ENCODE peak calls at places on chromosomes 11 and 22, in ten cellular contexts. L is A549; Z is sigmoid colon; O is CD8-positive, alpha-beta memory T cell; D is gastrocnemius medialis; H is GM23338; N is cardiac muscle cell; W is GM12865; M is fibroblast of the aortic adventitia; U is stomach. V is an unnamed sample.

GRCh38 chr11:115758011-115758410 is 253.8 kb upstream of the CADM1 start:
- DNase-seq in H (no peak), L (no peak), W (no peak), O (no peak), N (no peak), Z (no peak), D (no peak), M (no peak), U (no peak), V (no peak)

GRCh38 chr11:9600651-9601040 is 27.2 kb downstream of the WEE1 start:
- DNase-seq in L (no peak), O (no peak), H (no peak), D (no peak), U (no peak), M (no peak), N (no peak), Z (no peak), W (peak), V (no peak)

GRCh38 chr11:2085251-2086066 is 53.7 kb downstream of the IGF2 start:
- DNase-seq in M (no peak), H (no peak), D (no peak), N (no peak), L (no peak), O (peak), W (no peak), U (peak), Z (peak), V (no peak)

GRCh38 chr11:108221401-108221800 is 1.0 kb downstream of the NPAT start:
- DNase-seq in W (no peak), D (no peak), U (no peak), N (no peak), M (peak), H (peak), O (no peak), L (no peak), Z (no peak), V (no peak)

GRCh38 chr22:49934891-49935557 is 16.6 kb downstream of the CRELD2 start:
- DNase-seq in L (no peak), W (peak), Z (peak), M (peak), O (peak), U (peak), D (peak), H (peak), N (peak), V (peak)

GRCh38 chr11:28176231-28176853 is 68.2 kb downstream of the METTL15 start:
- DNase-seq in N (no peak), D (no peak), H (no peak), U (no peak), L (no peak), O (no peak), Z (no peak), W (no peak), M (peak), V (no peak)

GRCh38 chr22:20215742-20216141 is 52.4 kb downstream of the RTN4R start:
- DNase-seq in O (no peak), D (no peak), U (no peak), Z (no peak), N (no peak), W (no peak), M (no peak), H (no peak), L (no peak), V (no peak)

GRCh38 chr11:123137496-123138270 is 57.4 kb downstream of the CLMP start:
- DNase-seq in Z (peak), M (peak), O (no peak), W (peak), D (peak), N (peak), L (no peak), U (peak), H (peak), V (peak)

GRCh38 chr22:31586137-31586920 is 75.7 kb downstream of the PISD start:
- DNase-seq in L (no peak), D (peak), M (peak), W (no peak), Z (no peak), N (no peak), O (no peak), U (no peak), H (no peak), V (no peak)

GRCh38 chr11:47005441-47005840 is 68.9 kb downstream of the CSTPP1 start:
- DNase-seq in U (no peak), H (no peak), Z (no peak), L (no peak), D (no peak), N (no peak), O (no peak), W (no peak), M (no peak), V (no peak)

GRCh38 chr11:59754494-59754858 is 700 bp upstream of the STX3 start:
- DNase-seq in N (peak), U (no peak), D (peak), M (no peak), W (peak), H (peak), O (no peak), L (no peak), Z (no peak), V (peak)

GRCh38 chr22:41772645-41773044 is 27.8 kb upstream of the CCDC134 start:
- DNase-seq in O (no peak), W (no peak), M (no peak), L (peak), N (no peak), D (no peak), H (no peak), U (no peak), Z (no peak), V (no peak)

GRCh38 chr11:19594326-19594725 is 118.3 kb upstream of the NAV2 start:
- DNase-seq in W (no peak), Z (no peak), H (no peak), M (no peak), D (no peak), U (no peak), O (no peak), L (no peak), N (no peak), V (no peak)

GRCh38 chr11:12768731-12769673 is 94.8 kb downstream of the TEAD1 start:
- DNase-seq in M (no peak), O (no peak), U (no peak), H (no peak), D (peak), L (no peak), W (peak), N (no peak), Z (no peak), V (no peak)

GRCh38 chr22:37371491-37371890 is 55.8 kb downstream of the ELFN2 start:
- DNase-seq in W (no peak), H (no peak), O (no peak), U (no peak), N (no peak), D (no peak), M (no peak), L (no peak), Z (no peak), V (no peak)

GRCh38 chr11:129248618-129249017 is 56.5 kb upstream of the ARHGAP32 start:
- DNase-seq in L (peak), O (no peak), M (peak), D (no peak), H (no peak), W (no peak), Z (no peak), N (no peak), U (no peak), V (no peak)

GRCh38 chr11:125457814-125458343 is 38.2 kb downstream of the FEZ1 start:
- DNase-seq in H (peak), Z (peak), L (no peak), M (peak), O (no peak), U (no peak), N (peak), D (peak), W (no peak), V (peak)

GRCh38 chr11:83191491-83191890 is 2.0 kb upstream of the ANKRD42 start:
- DNase-seq in D (no peak), W (no peak), O (no peak), N (no peak), U (no peak), L (no peak), M (no peak), H (no peak), Z (no peak), V (no peak)

GRCh38 chr11:5922749-5923426 is 19.2 kb upstream of the OR56A3 start:
- DNase-seq in L (no peak), D (no peak), N (no peak), M (no peak), U (no peak), O (no peak), Z (no peak), W (peak), H (no peak), V (no peak)

GRCh38 chr11:68302256-68303054 is 9.9 kb upstream of the LRP5 start:
- DNase-seq in M (peak), Z (no peak), H (no peak), U (no peak), N (no peak), D (no peak), L (no peak), W (no peak), O (peak), V (no peak)

GRCh38 chr11:19160839-19161238 is 40.9 kb downstream of the CSRP3 start:
- DNase-seq in U (no peak), N (peak), Z (no peak), H (no peak), D (no peak), W (no peak), L (no peak), M (peak), O (no peak), V (no peak)

GRCh38 chr11:119859684-119860083 is 130.7 kb upstream of the NECTIN1 start:
- DNase-seq in O (no peak), D (no peak), U (no peak), H (no peak), N (no peak), M (no peak), W (no peak), L (no peak), Z (no peak), V (no peak)

GRCh38 chr11:61079416-61080150 is 22.7 kb upstream of the CD5 start:
- DNase-seq in D (no peak), W (no peak), M (no peak), O (no peak), H (no peak), L (no peak), N (no peak), Z (no peak), U (no peak), V (no peak)

GRCh38 chr22:42648368-42649260 is 578 bp downstream of the CYB5R3 start:
- DNase-seq in W (peak), D (peak), Z (no peak), U (peak), H (no peak), L (peak), M (peak), N (no peak), O (peak), V (peak)

GRCh38 chr11:61972796-61973602 is 5.6 kb upstream of the FTH1 start:
- DNase-seq in Z (no peak), O (no peak), W (peak), M (peak), L (no peak), D (no peak), N (no peak), H (no peak), U (no peak), V (peak)

GRCh38 chr11:132373405-132374141 is 1003.2 kb downstream of the NTM start:
- DNase-seq in M (no peak), W (no peak), D (no peak), O (no peak), L (no peak), Z (no peak), H (no peak), N (no peak), U (no peak), V (no peak)

GRCh38 chr11:86245369-86246292 is 1.1 kb downstream of the EED start:
- DNase-seq in O (peak), D (no peak), W (peak), U (no peak), H (peak), N (peak), M (peak), Z (no peak), L (peak), V (peak)

GRCh38 chr11:12271826-12272366 is 105.5 kb upstream of the PARVA start:
- DNase-seq in H (no peak), M (no peak), U (no peak), L (no peak), N (no peak), D (no peak), Z (peak), W (no peak), O (peak), V (no peak)

GRCh38 chr11:117045956-117046355 is 52.3 kb downstream of the SIK3 start:
- DNase-seq in M (peak), D (no peak), O (no peak), Z (no peak), H (no peak), N (no peak), L (no peak), U (no peak), W (no peak), V (no peak)

GRCh38 chr11:13008625-13009475 is at the start of gene RASSF10:
- DNase-seq in Z (peak), O (no peak), N (peak), L (peak), U (peak), H (peak), M (no peak), W (no peak), D (no peak), V (peak)

GRCh38 chr11:66278396-66279091 is 569 bp downstream of the CNIH2 start:
- DNase-seq in M (no peak), D (no peak), W (no peak), U (no peak), H (peak), N (no peak), Z (no peak), O (peak), L (no peak), V (no peak)

GRCh38 chr11:97525273-97525672 is 1135.5 kb downstream of the JRKL start:
- DNase-seq in N (no peak), M (no peak), O (no peak), L (no peak), W (no peak), D (no peak), U (no peak), Z (no peak), H (no peak), V (no peak)

GRCh38 chr11:12997168-12997567 is 11.9 kb upstream of the RASSF10 start:
- DNase-seq in H (no peak), O (no peak), Z (no peak), U (no peak), D (no peak), N (no peak), M (no peak), W (no peak), L (no peak), V (no peak)

GRCh38 chr11:70067036-70067435 is 11.1 kb upstream of the ANO1 start:
- DNase-seq in M (no peak), O (no peak), W (no peak), D (no peak), U (no peak), H (no peak), N (no peak), L (no peak), Z (peak), V (no peak)

GRCh38 chr22:37018815-37019308 is 385 bp downstream of the TST start:
- DNase-seq in Z (peak), D (peak), U (peak), H (peak), O (peak), M (peak), L (no peak), N (peak), W (no peak), V (peak)

GRCh38 chr11:1301220-1302000 is 8.0 kb downstream of the TOLLIP start:
- DNase-seq in L (no peak), H (no peak), W (no peak), D (no peak), N (no peak), M (no peak), Z (no peak), U (peak), O (no peak), V (no peak)

GRCh38 chr11:92707173-92707619 is 262.3 kb upstream of the MTNR1B start:
- DNase-seq in L (no peak), Z (no peak), O (no peak), M (peak), U (no peak), N (no peak), H (no peak), D (peak), W (no peak), V (peak)

GRCh38 chr11:74465291-74465708 is 2.0 kb downstream of the KCNE3 start:
- DNase-seq in U (peak), Z (no peak), N (no peak), O (no peak), H (no peak), D (no peak), W (no peak), L (no peak), M (no peak), V (no peak)

GRCh38 chr11:131749100-131749499 is 378.7 kb downstream of the NTM start:
- DNase-seq in L (no peak), W (no peak), Z (no peak), N (no peak), U (no peak), H (no peak), D (no peak), M (peak), O (no peak), V (no peak)

DNA sequence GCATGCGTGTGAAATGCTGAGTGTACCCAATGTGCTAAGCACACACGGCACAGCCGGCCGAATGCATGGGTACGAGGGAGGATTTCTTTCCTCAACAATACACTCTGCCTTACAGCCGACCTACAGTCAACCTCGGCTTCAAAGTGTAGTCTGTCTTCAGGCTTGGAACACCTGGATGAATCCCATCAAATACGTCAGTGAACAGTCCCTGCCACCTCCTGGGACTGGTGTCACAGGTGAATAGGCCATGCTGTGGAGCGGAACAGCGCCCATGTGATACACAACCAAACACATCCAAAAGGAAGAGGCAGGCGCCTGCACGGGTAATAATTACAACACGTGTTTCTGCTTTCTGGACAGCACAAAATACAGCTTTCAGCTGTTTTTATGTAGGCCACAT is 20.9 kb upstream of the BID start:
- DNase-seq in U (no peak), H (no peak), O (no peak), Z (no peak), W (no peak), D (no peak), N (no peak), M (no peak), L (no peak), V (no peak)
- H3K4me3 ChIP-seq in U (no peak), H (no peak), O (no peak), Z (no peak), W (no peak), D (no peak), N (no peak), M (no peak), L (no peak), V (no peak)

DNA sequence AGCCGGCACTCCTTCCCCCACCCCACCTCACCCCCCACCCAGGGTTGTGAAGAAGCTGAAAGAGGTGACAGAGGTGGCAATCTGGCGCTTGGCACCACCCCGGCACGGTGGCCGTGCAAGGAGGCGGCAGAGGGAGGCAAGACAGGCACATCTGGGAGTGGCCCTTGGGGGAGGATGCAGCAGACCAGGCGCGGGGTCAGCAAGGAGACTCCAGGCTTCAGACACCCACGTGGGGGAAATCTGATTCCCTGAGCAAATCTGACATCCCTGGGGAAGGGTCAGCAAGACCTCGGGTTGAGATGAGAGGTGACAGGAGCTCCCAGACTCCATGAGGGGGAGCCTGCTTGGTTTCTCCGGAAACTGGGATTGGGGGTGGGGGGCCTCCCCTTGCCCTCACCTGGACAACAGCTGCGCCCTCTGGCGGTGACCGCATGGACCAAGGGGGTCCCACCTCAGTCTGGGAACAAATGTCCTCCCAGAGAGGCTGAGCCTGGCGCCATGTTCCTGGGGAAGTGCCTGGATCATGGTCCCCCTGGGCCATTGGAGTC is 4.0 kb upstream of the RCOR2 start:
- DNase-seq in H (peak), N (peak), W (peak), U (no peak), O (no peak), L (no peak), Z (no peak), M (no peak), D (no peak), V (peak)
- H3K4me3 ChIP-seq in H (peak), N (no peak), W (no peak), U (no peak), O (no peak), L (no peak), Z (no peak), M (no peak), D (no peak), V (no peak)

GRCh38 chr22:44309137-44309536 is 3.6 kb downstream of the SHISAL1 start:
- DNase-seq in W (peak), D (no peak), O (peak), Z (peak), M (peak), N (no peak), H (no peak), U (no peak), L (peak), V (no peak)

GRCh38 chr22:44307509-44308169 is 5.1 kb downstream of the SHISAL1 start:
- DNase-seq in Z (peak), H (no peak), N (peak), U (no peak), L (no peak), D (no peak), O (no peak), M (peak), W (no peak), V (no peak)

GRCh38 chr22:44311855-44312170 is 938 bp downstream of the SHISAL1 start:
- DNase-seq in H (no peak), M (peak), L (no peak), U (no peak), N (no peak), W (no peak), D (no peak), O (no peak), Z (no peak), V (no peak)

GRCh38 chr22:44311104-44311854 is 1.5 kb downstream of the SHISAL1 start:
- DNase-seq in M (no peak), Z (no peak), U (no peak), O (no peak), L (no peak), N (no peak), W (no peak), H (no peak), D (no peak), V (no peak)

GRCh38 chr22:44309647-44310046 is 3.1 kb downstream of the SHISAL1 start:
- DNase-seq in H (no peak), N (no peak), O (no peak), L (no peak), Z (peak), D (no peak), M (peak), U (no peak), W (no peak), V (no peak)
- H3K4me3 ChIP-seq in H (no peak), N (no peak), O (no peak), L (no peak), Z (no peak), D (no peak), M (no peak), U (no peak), W (no peak), V (no peak)

GRCh38 chr11:65130631-65131416 is 3.5 kb downstream of the SYVN1 start:
- DNase-seq in O (peak), N (no peak), D (no peak), Z (no peak), U (no peak), W (no peak), H (no peak), L (no peak), M (no peak), V (no peak)
- H3K4me3 ChIP-seq in O (no peak), N (no peak), D (no peak), Z (no peak), U (no peak), W (no peak), H (no peak), L (no peak), M (no peak), V (no peak)

GRCh38 chr22:16601437-16602223 is 9.0 kb upstream of the CCT8L2 start:
- DNase-seq in Z (no peak), O (no peak), U (no peak), L (no peak), D (no peak), H (peak), W (no peak), M (peak), N (peak), V (peak)
- H3K4me3 ChIP-seq in Z (peak), O (no peak), U (peak), L (peak), D (peak), H (peak), W (no peak), M (peak), N (no peak), V (peak)

V was measured in thyroid gland.